ENCODE peak calls at places on chromosome 5, in four cellular contexts. W is kidney epithelial cell; F is iPS DF 6.9; C is effector CD4-positive, alpha-beta T cell. R is an unnamed sample.

GRCh38 chr5:137220523-137220927 is 278.6 kb downstream of the SPOCK1 start:
- DNase-seq in W (peak), F (peak), C (no peak), R (peak)

GRCh38 chr5:135031146-135031812 is 2.7 kb downstream of the PITX1 start:
- DNase-seq in W (no peak), F (no peak), C (no peak), R (no peak)

GRCh38 chr5:129820-130219 is 37.9 kb downstream of the PLEKHG4B start:
- DNase-seq in W (no peak), F (no peak), C (no peak), R (no peak)

GRCh38 chr5:60092671-60093422 is 199.3 kb upstream of the PDE4D start:
- DNase-seq in W (peak), F (no peak), C (no peak), R (no peak)

GRCh38 chr5:176873541-176874172 is 25.5 kb downstream of the HK3 start:
- DNase-seq in W (no peak), F (no peak), C (no peak), R (no peak)

GRCh38 chr5:143010335-143010734 is 240.2 kb downstream of the ARHGAP26 start:
- DNase-seq in W (no peak), F (no peak), C (no peak), R (no peak)

GRCh38 chr5:143812085-143812705 is at the start of gene HMHB1:
- DNase-seq in W (no peak), F (no peak), C (no peak), R (no peak)

GRCh38 chr5:141677415-141677814 is 4.6 kb downstream of the ARAP3 start:
- DNase-seq in W (no peak), F (no peak), C (no peak), R (no peak)

GRCh38 chr5:132013711-132014110 is 2.3 kb upstream of the ACSL6 start:
- DNase-seq in W (no peak), F (no peak), C (no peak), R (no peak)

GRCh38 chr5:104513194-104513602 is 950.6 kb upstream of the NUDT12 start:
- DNase-seq in W (peak), F (no peak), C (no peak), R (peak)

GRCh38 chr5:120609570-120609969 is 145.5 kb downstream of the PRR16 start:
- DNase-seq in W (no peak), F (no peak), C (no peak), R (no peak)

GRCh38 chr5:91494447-91495001 is 111.4 kb upstream of the ARRDC3 start:
- DNase-seq in W (no peak), F (no peak), C (no peak), R (no peak)

GRCh38 chr5:64811050-64811640 is 42.4 kb downstream of the CWC27 start:
- DNase-seq in W (peak), F (peak), C (peak), R (no peak)

GRCh38 chr5:80885698-80886000 is 74.5 kb upstream of the RASGRF2 start:
- DNase-seq in W (no peak), F (no peak), C (no peak), R (peak)

GRCh38 chr5:123950701-123951100 is 438.7 kb downstream of the CSNK1G3 start:
- DNase-seq in W (no peak), F (no peak), C (no peak), R (no peak)

GRCh38 chr5:75584641-75585040 is 26.6 kb upstream of the ANKDD1B start:
- DNase-seq in W (no peak), F (no peak), C (no peak), R (no peak)

GRCh38 chr5:94745786-94746730 is 127.6 kb downstream of the SLF1 start:
- DNase-seq in W (peak), F (no peak), C (no peak), R (no peak)

GRCh38 chr5:176425138-176425537 is 8.8 kb upstream of the CLTB start:
- DNase-seq in W (no peak), F (no peak), C (no peak), R (peak)

GRCh38 chr5:159174511-159175168 is 34.7 kb downstream of the RNF145 start:
- DNase-seq in W (no peak), F (no peak), C (no peak), R (no peak)

GRCh38 chr5:13740471-13740870 is 204.0 kb downstream of the DNAH5 start:
- DNase-seq in W (no peak), F (no peak), C (no peak), R (no peak)

GRCh38 chr5:9653811-9654210 is 23.7 kb upstream of the TAS2R1 start:
- DNase-seq in W (peak), F (no peak), C (no peak), R (peak)

GRCh38 chr5:168467755-168468280 is 18.5 kb upstream of the RARS1 start:
- DNase-seq in W (no peak), F (no peak), C (no peak), R (no peak)

GRCh38 chr5:41068169-41068568 is 3.0 kb downstream of the MROH2B start:
- DNase-seq in W (no peak), F (no peak), C (no peak), R (no peak)

GRCh38 chr5:111227805-111228204 is 3.6 kb downstream of the CAMK4 start:
- DNase-seq in W (peak), F (no peak), C (no peak), R (no peak)

GRCh38 chr5:55232194-55232984 is 1.0 kb downstream of the CCNO start:
- DNase-seq in W (no peak), F (no peak), C (no peak), R (peak)

GRCh38 chr5:132883261-132883834 is 9.9 kb downstream of the LEAP2 start:
- DNase-seq in W (peak), F (no peak), C (peak), R (peak)

GRCh38 chr5:95411476-95411875 is 20.3 kb downstream of the FAM81B start:
- DNase-seq in W (no peak), F (no peak), C (no peak), R (no peak)

GRCh38 chr5:149134778-149135169 is 6.5 kb upstream of the ABLIM3 start:
- DNase-seq in W (no peak), F (no peak), C (no peak), R (no peak)

GRCh38 chr5:122776143-122776542 is 1.3 kb downstream of the SNX2 start:
- DNase-seq in W (no peak), F (no peak), C (no peak), R (no peak)

GRCh38 chr5:20245432-20245974 is 257.5 kb upstream of the CDH18 start:
- DNase-seq in W (no peak), F (no peak), C (no peak), R (no peak)

GRCh38 chr5:181114844-181115778 is 15.9 kb downstream of the OR2V1 start:
- DNase-seq in W (peak), F (no peak), C (no peak), R (peak)

GRCh38 chr5:156147251-156147947 is 179.6 kb upstream of the SGCD start:
- DNase-seq in W (no peak), F (no peak), C (no peak), R (no peak)

GRCh38 chr5:80894083-80894482 is 66.1 kb upstream of the RASGRF2 start:
- DNase-seq in W (no peak), F (no peak), C (no peak), R (no peak)

GRCh38 chr5:171999100-171999499 is 7.3 kb downstream of the FBXW11 start:
- DNase-seq in W (no peak), F (no peak), C (no peak), R (no peak)